ENCODE peak calls at places on chromosome 20, in four cellular contexts. O is pancreas, T is fibroblast of lung, W is left ventricle myocardium inferior. Y is an unnamed sample.

GRCh38 chr20:57142667-57143066 is 123.8 kb downstream of the BMP7 start:
- DNase-seq in T (no peak), O (no peak), W (no peak), Y (no peak)

GRCh38 chr20:24781061-24781980 is 167.7 kb upstream of the CST7 start:
- DNase-seq in O (no peak), W (no peak), T (peak; percentile 50), Y (no peak)

GRCh38 chr20:49627329-49627761 is 59.4 kb upstream of the PTGIS start:
- DNase-seq in O (no peak), W (no peak), T (no peak), Y (no peak)

GRCh38 chr20:36573798-36574277 is 441 bp downstream of the TGIF2 start:
- DNase-seq in W (peak; percentile 43), T (no peak), O (peak; percentile 33), Y (no peak)

GRCh38 chr20:24795444-24795843 is 153.6 kb upstream of the CST7 start:
- DNase-seq in T (no peak), W (no peak), O (no peak), Y (peak; percentile 65)

GRCh38 chr20:57883761-57884160 is 173.9 kb upstream of the PMEPA1 start:
- DNase-seq in O (no peak), W (no peak), T (no peak), Y (no peak)

GRCh38 chr20:40860487-40860902 is 168.1 kb upstream of the TOP1 start:
- DNase-seq in T (peak; percentile 72), O (no peak), W (no peak), Y (peak; percentile 91)

GRCh38 chr20:37406010-37406998 is 60.4 kb downstream of the SRC start:
- DNase-seq in O (no peak), T (no peak), W (peak; percentile 51), Y (no peak)

GRCh38 chr20:38985603-38986170 is 23.5 kb downstream of the DHX35 start:
- DNase-seq in W (no peak), O (no peak), T (peak; percentile 94), Y (peak; percentile 95)

GRCh38 chr20:57695012-57695411 is 14.8 kb downstream of the PMEPA1 start:
- DNase-seq in O (peak; percentile 65), W (no peak), T (no peak), Y (no peak)

GRCh38 chr20:25195962-25196700 is 619 bp downstream of the ENTPD6 start:
- DNase-seq in W (no peak), O (peak; percentile 57), T (no peak), Y (no peak)

GRCh38 chr20:57895161-57895855 is 185.5 kb upstream of the PMEPA1 start:
- DNase-seq in W (no peak), T (no peak), O (no peak), Y (no peak)

GRCh38 chr20:1383621-1384404 is 9.0 kb downstream of the FKBP1A start:
- DNase-seq in O (no peak), W (no peak), T (no peak), Y (no peak)

GRCh38 chr20:8573686-8574085 is 441.6 kb downstream of the PLCB1 start:
- DNase-seq in O (no peak), W (no peak), T (no peak), Y (no peak)

GRCh38 chr20:57801046-57801445 is 91.2 kb upstream of the PMEPA1 start:
- DNase-seq in W (no peak), O (no peak), T (no peak), Y (no peak)

GRCh38 chr20:11235058-11235457 is 561.3 kb upstream of the JAG1 start:
- DNase-seq in T (peak; percentile 28), O (no peak), W (no peak), Y (peak; percentile 85)

GRCh38 chr20:15902493-15902892 is 670.8 kb downstream of the KIF16B start:
- DNase-seq in T (no peak), O (no peak), W (no peak), Y (no peak)

GRCh38 chr20:9119776-9120175 is 50.9 kb downstream of the PLCB4 start:
- DNase-seq in T (no peak), O (no peak), W (peak; percentile 62), Y (no peak)

GRCh38 chr20:25418779-25419178 is 11.3 kb downstream of the GINS1 start:
- DNase-seq in W (no peak), O (no peak), T (no peak), Y (no peak)

GRCh38 chr20:10502098-10502526 is 67.0 kb downstream of the SLX4IP start:
- DNase-seq in W (no peak), T (no peak), O (no peak), Y (no peak)

GRCh38 chr20:64048402-64049044 is 916 bp downstream of the SOX18 start:
- DNase-seq in T (no peak), O (no peak), W (no peak), Y (no peak)

GRCh38 chr20:47878601-47879004 is 93.3 kb upstream of the SULF2 start:
- DNase-seq in W (no peak), T (no peak), O (no peak), Y (no peak)

GRCh38 chr20:49983848-49984408 is 1.1 kb downstream of the SNAI1 start:
- DNase-seq in W (peak; percentile 29), O (no peak), T (peak; percentile 63), Y (no peak)

GRCh38 chr20:35443003-35443402 is 5.0 kb upstream of the GDF5 start:
- DNase-seq in W (no peak), O (no peak), T (peak; percentile 77), Y (no peak)

GRCh38 chr20:53828673-53829085 is 235.0 kb upstream of the ZNF217 start:
- DNase-seq in O (no peak), T (peak; percentile 95), W (no peak), Y (peak; percentile 90)

GRCh38 chr20:58852559-58853271 is at the start of gene GNAS:
- DNase-seq in W (peak; percentile 58), O (peak; percentile 42), T (peak; percentile 66), Y (peak; percentile 19)

GRCh38 chr20:38842558-38842981 is 37.1 kb downstream of the PPP1R16B start:
- DNase-seq in O (no peak), W (no peak), T (no peak), Y (no peak)

GRCh38 chr20:34583524-34583923 is 25.0 kb downstream of the MAP1LC3A start:
- DNase-seq in W (peak; percentile 39), T (no peak), O (no peak), Y (no peak)

GRCh38 chr20:38178581-38178980 is 13.5 kb upstream of the TGM2 start:
- DNase-seq in O (no peak), T (no peak), W (no peak), Y (no peak)

DNA sequence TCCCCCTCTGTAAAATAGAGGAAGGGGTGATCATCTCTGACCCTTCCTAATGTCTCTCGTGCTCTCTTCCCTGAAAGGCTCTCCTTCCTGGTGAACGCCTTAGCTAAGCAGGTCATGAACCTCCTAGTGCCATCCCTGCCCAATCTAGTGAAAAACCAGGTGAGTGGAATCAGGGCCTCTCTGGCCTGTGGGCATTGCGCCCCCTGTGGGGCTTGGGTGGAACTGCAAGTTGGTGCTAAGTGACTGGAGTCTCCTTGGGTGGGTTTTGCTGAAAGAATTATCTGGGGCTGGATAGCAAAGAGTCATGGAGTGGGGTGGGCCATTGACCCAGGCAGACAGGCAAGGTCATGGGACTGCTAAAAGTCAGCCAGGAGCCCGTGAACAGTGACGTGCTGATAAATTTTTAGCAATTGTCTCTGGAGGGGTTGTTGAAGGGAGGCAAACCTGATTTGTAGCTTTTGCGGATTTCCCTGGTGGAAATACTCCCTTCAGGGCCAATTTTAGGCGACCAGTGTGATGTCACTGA is 8.9 kb downstream of the BPIFB1 start:
- DNase-seq in O (peak; percentile 32), W (no peak), T (peak; percentile 4), Y (no peak)
- TF ChIP-seq CTCF in O (peak; percentile 91), W (peak; percentile 70), T (peak; percentile 96), Y (peak; percentile 88)

DNA sequence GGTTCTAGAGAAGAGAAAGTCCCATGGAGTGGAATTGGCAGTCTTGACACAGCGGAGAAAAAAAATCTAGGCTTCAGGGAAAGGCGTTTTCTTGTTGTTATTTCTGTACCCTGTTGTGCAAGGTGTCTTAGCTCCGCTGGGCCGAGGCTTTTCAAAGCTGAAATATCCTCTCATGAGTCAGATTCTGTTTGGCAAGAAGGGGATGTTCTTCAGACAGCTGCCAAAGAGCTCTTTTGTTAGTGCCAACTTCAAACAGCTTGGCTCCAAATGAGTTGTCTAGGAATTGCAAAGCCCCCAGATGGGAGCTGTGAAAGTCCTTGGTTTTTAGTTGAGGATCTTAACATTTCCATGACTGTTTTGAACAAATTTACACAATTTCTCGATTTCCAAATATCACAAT is 45.6 kb downstream of the LRRN4 start:
- DNase-seq in T (peak; percentile 97), O (peak; percentile 10), W (no peak), Y (peak; percentile 86)
- H3K4me3 ChIP-seq in T (peak overlapping the region; percentile 82), O (no peak overlapping the region), W (peak overlapping the region; percentile 87), Y (peak overlapping the region; percentile 62)

DNA sequence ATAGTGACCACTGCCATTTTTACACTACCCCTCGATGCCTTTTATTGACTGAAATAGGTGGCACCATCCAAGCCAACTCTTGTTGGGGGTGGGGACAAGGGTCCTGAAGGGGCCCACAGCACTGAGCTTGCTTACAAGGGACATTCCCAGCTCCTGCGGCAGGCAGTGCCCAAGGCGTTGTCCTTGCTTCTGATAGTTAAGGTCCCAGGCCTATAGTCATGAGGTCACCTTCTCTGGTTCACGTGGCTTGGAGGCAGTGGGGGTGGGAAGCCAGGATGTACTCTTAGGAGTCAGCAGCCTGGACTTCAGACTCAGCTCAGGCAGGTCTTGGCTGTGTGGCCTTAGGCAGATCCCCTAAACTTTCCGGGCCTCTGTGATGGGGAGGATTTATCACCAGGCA is 48.6 kb downstream of the TOX2 start:
- DNase-seq in W (no peak), O (no peak), T (no peak), Y (no peak)
- TF ChIP-seq CTCF in W (no peak), O (no peak), T (no peak), Y (no peak)

GRCh38 chr20:45919536-45919933 is 7.6 kb upstream of the PLTP start:
- DNase-seq in W (peak; percentile 86), T (peak; percentile 97), O (no peak), Y (peak; percentile 54)
- H3K4me3 ChIP-seq in W (peak overlapping the region; percentile 37), T (no peak overlapping the region), O (no peak overlapping the region), Y (no peak overlapping the region)

GRCh38 chr20:62624719-62625455 is 17.4 kb upstream of the SLCO4A1 start:
- DNase-seq in W (no peak), T (no peak), O (no peak), Y (no peak)

GRCh38 chr20:62623488-62624324 is 18.6 kb upstream of the SLCO4A1 start:
- DNase-seq in O (peak; percentile 94), W (peak; percentile 95), T (peak; percentile 83), Y (peak; percentile 23)

GRCh38 chr20:62625516-62625915 is 16.8 kb upstream of the SLCO4A1 start:
- DNase-seq in O (no peak), T (no peak), W (no peak), Y (no peak)

GRCh38 chr20:62622877-62623487 is 19.3 kb upstream of the SLCO4A1 start:
- DNase-seq in T (no peak), O (no peak), W (no peak), Y (no peak)

GRCh38 chr20:62624325-62624690 is 18.0 kb upstream of the SLCO4A1 start:
- DNase-seq in T (no peak), W (no peak), O (no peak), Y (no peak)
- TF ChIP-seq CTCF in T (no peak), W (no peak), O (no peak), Y (no peak)

GRCh38 chr20:19888269-19888669 is 128.9 kb upstream of the NAA20 start:
- DNase-seq in O (no peak), W (no peak), T (no peak), Y (no peak)
- H3K4me3 ChIP-seq in O (no peak overlapping the region), W (peak overlapping the region; percentile 66), T (peak overlapping the region; percentile 47), Y (no peak overlapping the region)